ENCODE peak calls at places on chromosomes 4 and X, in four cellular contexts. Y, I, E and R are unnamed samples.

GRCh38 chr4:158667651-158668198 is 4.0 kb downstream of the C4orf46 start:
- DNase-seq in E (peak; percentile 45), Y (no peak), I (peak; percentile 49), R (peak; percentile 44)

GRCh38 chr4:73438582-73439215 is 2.7 kb downstream of the AFP start:
- DNase-seq in I (no peak), Y (no peak), E (no peak), R (no peak)

GRCh38 chrX:106168107-106168506 is at the start of gene PWWP3B:
- DNase-seq in E (no peak), Y (no peak), I (no peak), R (peak; percentile 62)

GRCh38 chr4:6783111-6783981 is 819 bp downstream of the KIAA0232 start:
- DNase-seq in Y (peak; percentile 27), I (peak; percentile 80), E (peak; percentile 97), R (peak; percentile 96)

GRCh38 chr4:165873298-165874071 is 448 bp downstream of the TLL1 start:
- DNase-seq in I (peak; percentile 3), E (no peak), Y (no peak), R (peak; percentile 60)

GRCh38 chr4:108849611-108850406 is 87.0 kb upstream of the ETNPPL start:
- DNase-seq in E (no peak), Y (peak; percentile 13), I (no peak), R (no peak)

GRCh38 chr4:163121689-163122088 is 45.0 kb downstream of the NAF1 start:
- DNase-seq in E (no peak), I (no peak), Y (no peak), R (no peak)

GRCh38 chrX:34918091-34918736 is 24.4 kb upstream of the FAM47B start:
- DNase-seq in I (no peak), Y (no peak), E (no peak), R (no peak)

GRCh38 chrX:109886122-109886761 is 116.7 kb upstream of the TMEM164 start:
- DNase-seq in Y (no peak), I (peak; percentile 31), E (peak; percentile 54), R (peak; percentile 78)

GRCh38 chrX:130071611-130072349 is 38.5 kb downstream of the ELF4 start:
- DNase-seq in E (peak; percentile 78), I (peak; percentile 89), Y (no peak), R (no peak)

DNA sequence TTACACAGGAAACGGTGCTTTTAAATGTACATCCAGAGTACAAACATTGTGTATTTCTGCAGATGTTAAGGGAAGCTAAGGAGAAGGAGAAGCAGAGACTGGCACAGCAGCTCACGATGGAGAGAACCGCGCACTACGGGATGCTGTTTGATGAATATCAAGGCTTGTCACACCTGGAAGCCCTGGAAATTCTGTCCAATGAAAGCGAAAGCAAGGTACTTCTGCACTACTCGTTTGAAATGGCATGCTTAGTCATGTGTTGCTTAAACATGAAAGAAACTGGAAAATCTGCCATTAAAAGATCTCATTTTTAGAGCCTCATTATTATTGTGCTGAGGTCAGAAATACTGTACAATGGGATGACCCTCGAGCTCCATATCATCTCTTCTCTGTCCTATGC is 47.3 kb downstream of the FAM114A1 start:
- DNase-seq in Y (no peak), I (no peak), E (no peak), R (no peak)
- TF ChIP-seq SP1 in Y (no peak), I (no peak), E (no peak), R (no peak)

DNA sequence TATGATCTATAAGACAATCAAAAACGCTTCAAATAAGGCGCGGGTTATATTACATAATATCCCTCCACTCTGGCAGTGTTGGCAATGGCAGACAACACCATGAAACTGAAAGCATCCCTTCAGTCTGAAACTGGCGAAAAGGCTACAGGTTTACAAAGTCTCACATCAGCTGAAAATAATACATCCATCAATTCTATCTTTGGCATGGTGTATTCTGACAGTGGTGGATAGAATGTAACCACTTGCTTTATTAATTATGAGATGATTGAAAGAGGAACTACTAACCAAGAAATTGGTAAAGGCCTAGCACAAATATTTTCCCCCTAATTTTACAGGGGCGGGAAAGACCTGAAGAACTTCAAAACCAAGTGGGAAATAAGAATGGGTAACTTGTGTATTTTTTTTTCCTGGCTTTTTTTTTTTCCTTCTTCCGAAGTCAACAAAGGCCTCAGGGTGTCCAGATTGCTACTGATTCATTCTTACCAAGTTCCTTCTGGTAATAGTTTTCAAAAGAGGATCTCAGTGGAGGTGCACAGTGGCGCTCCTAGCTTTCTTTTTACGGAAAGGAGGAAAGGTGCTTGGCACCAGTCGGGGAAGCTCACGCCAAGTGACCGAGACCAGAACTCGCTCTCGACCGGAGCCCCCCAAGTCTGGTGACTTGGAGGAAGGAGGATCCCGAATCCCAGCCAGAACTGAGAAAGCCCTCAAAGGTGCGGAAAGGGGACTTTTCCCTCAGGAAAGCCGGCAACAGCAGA is 659 bp downstream of the UBA6 start:
- DNase-seq in Y (no peak), E (peak; percentile 17), I (no peak), R (no peak)
- TF ChIP-seq FOXM1 in Y (no peak), E (no peak), I (no peak), R (no peak)

DNA sequence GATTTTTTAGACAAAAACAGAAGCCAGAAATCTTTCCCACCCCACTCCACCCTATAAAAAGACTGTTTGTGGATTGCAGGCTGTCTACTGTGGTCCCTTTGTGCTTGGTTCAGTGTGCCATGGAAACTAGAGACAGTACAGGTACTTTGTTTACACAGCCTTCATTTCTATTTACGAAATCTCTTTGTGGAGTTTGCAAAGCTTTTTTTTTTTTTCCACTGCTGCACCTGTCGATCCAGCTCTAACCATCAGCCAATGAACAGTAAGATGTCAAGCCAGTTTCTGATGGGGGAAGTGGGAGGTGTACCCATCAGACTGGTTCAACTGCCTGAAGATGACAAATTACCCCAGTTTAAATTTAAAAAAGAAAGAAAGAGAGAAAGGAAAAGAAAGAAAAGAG is 20.2 kb upstream of the LRBA start:
- DNase-seq in E (no peak), Y (no peak), I (peak; percentile 41), R (no peak)
- TF ChIP-seq FOXK2 in E (no peak), Y (no peak), I (no peak), R (no peak)

GRCh38 chrX:135931644-135932487 is 38.4 kb downstream of the SAGE1 start:
- DNase-seq in Y (no peak), E (peak; percentile 10), I (peak; percentile 15), R (peak; percentile 49)
- TF ChIP-seq SP1 in Y (no peak), E (no peak), I (no peak), R (no peak)

GRCh38 chrX:17529349-17529748 is 154.3 kb downstream of the NHS start:
- DNase-seq in I (no peak), Y (no peak), E (no peak), R (no peak)

GRCh38 chrX:17525762-17526555 is 151.0 kb downstream of the NHS start:
- DNase-seq in Y (no peak), I (no peak), E (no peak), R (no peak)

GRCh38 chrX:17525266-17525665 is 150.3 kb downstream of the NHS start:
- DNase-seq in Y (no peak), I (no peak), E (no peak), R (no peak)

GRCh38 chrX:17527932-17528331 is 152.9 kb downstream of the NHS start:
- DNase-seq in I (no peak), E (no peak), Y (no peak), R (no peak)

DNA sequence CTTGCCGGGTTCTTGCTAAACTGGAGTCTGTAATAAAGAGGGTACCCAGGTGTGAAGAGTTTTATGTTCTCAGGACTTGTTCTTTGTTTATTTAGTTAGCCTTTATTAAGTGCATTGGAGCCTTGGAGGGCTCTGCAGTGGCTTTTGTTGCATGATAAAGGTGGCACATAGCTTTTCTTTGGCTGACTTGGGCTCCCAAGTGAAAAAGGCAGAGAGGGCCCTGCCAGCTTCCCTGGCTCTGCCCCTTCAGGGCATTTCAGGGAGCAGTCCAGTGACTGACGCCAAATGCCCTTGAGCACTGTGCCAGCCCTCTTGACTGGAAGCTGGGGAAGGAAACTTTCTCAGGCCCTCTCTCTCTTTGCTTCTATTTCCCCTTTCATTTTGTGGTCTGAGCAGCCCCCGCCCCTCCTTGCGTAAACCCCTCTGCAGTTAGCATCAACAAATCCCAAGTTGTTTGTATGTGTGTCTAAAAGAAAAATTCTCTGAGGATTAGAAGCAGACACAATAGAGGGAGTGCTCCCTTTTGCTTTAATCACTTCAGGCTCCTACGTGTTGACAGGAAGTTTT is 152.2 kb downstream of the NHS start:
- DNase-seq in I (no peak), E (no peak), Y (no peak), R (no peak)
- TF ChIP-seq FOXM1 in I (no peak), E (no peak), Y (no peak), R (no peak)

GRCh38 chr4:186570193-186570996 is 15.0 kb upstream of the MTNR1A start:
- DNase-seq in I (no peak), Y (no peak), E (no peak), R (no peak)
- TF ChIP-seq FOXK2 in I (no peak), Y (no peak), E (no peak), R (no peak)